ENCODE peak calls at places on chromosome 20, in seven cellular contexts. M is MG63; I is CD8-positive, alpha-beta T cell; R is uterus; K is pancreas; G is left ventricle myocardium inferior; L is aorta. P is an unnamed sample. For H3K36me3, the result is how much of the 10 kb centered on the place peaks cover.

GRCh38 chr20:12030470-12030869 is 112.8 kb downstream of the BTBD3 start:
- DNase-seq in M (no peak), I (no peak), R (no peak), K (no peak), G (no peak), L (no peak), P (no peak)

GRCh38 chr20:10761786-10762185 is 88.0 kb upstream of the JAG1 start:
- DNase-seq in M (no peak), I (no peak), R (no peak), K (peak), G (no peak), L (no peak), P (no peak)

GRCh38 chr20:56925696-56926101 is 296.6 kb downstream of the TFAP2C start:
- DNase-seq in M (no peak), I (no peak), R (no peak), K (no peak), G (no peak), L (no peak), P (no peak)

GRCh38 chr20:3330046-3330741 is 77.3 kb downstream of the DNAAF9 start:
- DNase-seq in M (no peak), I (no peak), R (no peak), K (no peak), G (no peak), L (no peak), P (peak)

GRCh38 chr20:23162887-23163286 is 76.8 kb upstream of the CD93 start:
- DNase-seq in M (no peak), I (no peak), R (no peak), K (no peak), G (no peak), L (no peak), P (no peak)

GRCh38 chr20:22699396-22699795 is 115.0 kb upstream of the FOXA2 start:
- DNase-seq in M (no peak), I (no peak), R (no peak), K (no peak), G (no peak), L (no peak), P (no peak)

GRCh38 chr20:4664691-4665360 is 56.9 kb upstream of the PRND start:
- DNase-seq in M (no peak), I (no peak), R (no peak), K (no peak), G (no peak), L (no peak), P (no peak)

GRCh38 chr20:478949-479429 is 16.7 kb upstream of the TBC1D20 start:
- DNase-seq in M (no peak), I (no peak), R (no peak), K (no peak), G (no peak), L (no peak), P (no peak)

GRCh38 chr20:35166242-35166830 is 5.5 kb upstream of the PROCR start:
- DNase-seq in M (no peak), I (no peak), R (no peak), K (no peak), G (peak), L (no peak), P (no peak)

GRCh38 chr20:23065438-23066201 is 16.1 kb upstream of the THBD start:
- DNase-seq in M (no peak), I (no peak), R (no peak), K (no peak), G (no peak), L (no peak), P (no peak)

GRCh38 chr20:24950128-24950835 is 1.2 kb downstream of the CST7 start:
- DNase-seq in M (no peak), I (no peak), R (peak), K (no peak), G (no peak), L (no peak), P (no peak)

GRCh38 chr20:58513580-58514285 is 1.5 kb downstream of the APCDD1L start:
- DNase-seq in M (no peak), I (no peak), R (no peak), K (no peak), G (no peak), L (no peak), P (no peak)

GRCh38 chr20:55439057-55439456 is 566.3 kb downstream of the CBLN4 start:
- DNase-seq in M (no peak), I (no peak), R (no peak), K (no peak), G (no peak), L (no peak), P (no peak)

GRCh38 chr20:18639501-18639979 is 51.7 kb downstream of the DTD1 start:
- DNase-seq in M (no peak), I (no peak), R (no peak), K (no peak), G (no peak), L (no peak), P (no peak)

GRCh38 chr20:1189827-1190226 is 5.0 kb upstream of the TMEM74B start:
- DNase-seq in M (no peak), I (no peak), R (no peak), K (no peak), G (no peak), L (no peak), P (no peak)

GRCh38 chr20:19867074-19867473 is 109.0 kb downstream of the RIN2 start:
- DNase-seq in M (no peak), I (no peak), R (no peak), K (no peak), G (no peak), L (no peak), P (no peak)

GRCh38 chr20:21396921-21397340 is 395 bp downstream of the NKX2-4 start:
- DNase-seq in M (peak), I (no peak), R (no peak), K (peak), G (no peak), L (no peak), P (no peak)
- H3K4me3 ChIP-seq in M (no peak), I (no peak), R (no peak), K (no peak), G (peak), L (no peak), P (no peak)

GRCh38 chr20:50558483-50558925 is 48.3 kb downstream of the PTPN1 start:
- DNase-seq in M (no peak), I (no peak), R (no peak), K (no peak), G (no peak), L (no peak), P (peak)

GRCh38 chr20:50560867-50561266 is 50.7 kb downstream of the PTPN1 start:
- DNase-seq in M (no peak), I (no peak), R (no peak), K (no peak), G (no peak), L (no peak), P (no peak)

GRCh38 chr20:50559856-50560623 is 49.9 kb downstream of the PTPN1 start:
- DNase-seq in M (no peak), I (no peak), R (no peak), K (no peak), G (no peak), L (no peak), P (no peak)

GRCh38 chr20:50557549-50558134 is 47.5 kb downstream of the PTPN1 start:
- DNase-seq in M (no peak), I (no peak), R (no peak), K (no peak), G (no peak), L (no peak), P (no peak)

DNA sequence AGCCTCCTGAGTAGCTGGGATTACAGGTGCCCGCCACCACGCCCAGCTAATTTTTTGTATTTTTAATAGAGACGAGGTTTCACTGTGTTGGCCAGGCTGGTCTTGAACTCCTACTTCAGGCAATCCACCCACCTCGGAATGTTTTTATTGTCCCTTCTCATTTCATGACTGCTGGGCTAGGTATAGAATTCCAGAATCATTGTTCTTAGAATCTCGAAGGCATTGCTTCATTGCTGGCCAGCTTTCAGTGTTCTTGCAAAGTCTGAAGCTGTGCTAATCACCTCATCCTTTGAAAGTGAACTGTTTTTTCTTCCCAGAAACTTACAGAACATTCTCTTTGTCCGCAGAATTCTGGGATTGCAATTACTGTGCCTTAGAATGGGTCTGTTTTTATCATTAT is 49.0 kb downstream of the PTPN1 start:
- DNase-seq in M (no peak), I (no peak), R (no peak), K (no peak), G (no peak), L (no peak), P (no peak)
- H3K36me3 ChIP-seq in M (under half), I (under half), R (under half), K (under half), G (under half), L (under half), P (under half)

DNA sequence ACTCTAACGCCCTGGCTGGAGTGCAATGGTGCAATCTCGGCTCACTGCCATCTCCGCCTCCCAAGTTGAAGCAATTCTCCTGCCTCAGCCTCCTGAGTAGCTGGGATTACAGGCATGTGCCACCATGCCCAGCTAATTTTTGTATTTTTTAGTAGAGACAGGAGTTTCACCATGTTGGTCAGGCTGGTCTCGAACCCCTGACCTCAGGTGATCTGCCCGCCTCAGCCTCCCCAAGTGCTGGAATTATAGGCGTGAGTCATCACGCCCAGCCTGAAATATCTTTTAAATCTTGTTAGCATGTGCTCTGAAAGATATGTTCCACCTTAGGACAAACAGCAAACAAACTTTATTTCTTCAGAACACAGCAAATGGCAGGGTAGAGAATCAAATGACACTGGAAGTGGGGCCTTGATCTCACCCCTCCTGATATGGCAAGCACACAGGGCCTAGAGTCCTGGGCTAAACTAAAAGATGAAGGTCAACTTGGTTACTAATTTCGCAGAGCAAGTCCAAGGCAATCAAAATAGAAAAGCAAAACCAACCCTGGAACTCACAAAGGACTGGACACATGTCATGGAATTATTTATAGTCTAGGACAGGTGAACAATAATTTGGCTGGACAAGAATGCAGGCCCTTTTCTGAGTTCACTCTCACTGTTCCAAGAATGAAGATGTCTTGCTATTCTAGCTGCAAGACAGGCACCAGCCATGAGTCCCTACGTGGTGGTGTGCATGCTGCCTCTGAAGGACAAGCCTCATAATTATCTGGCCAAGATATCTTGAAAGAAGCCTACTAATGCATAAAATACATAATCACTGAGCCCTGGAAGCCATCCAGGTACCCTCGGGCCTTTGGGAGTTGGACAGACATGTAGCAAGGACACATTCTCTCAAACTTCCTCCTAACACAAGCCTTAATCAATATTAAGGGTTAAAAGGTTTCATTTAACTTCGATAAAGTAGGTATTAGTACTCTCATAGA is 35.6 kb downstream of the B4GALT5 start:
- DNase-seq in M (no peak), I (no peak), R (no peak), K (no peak), G (no peak), L (no peak), P (no peak)
- H3K4me3 ChIP-seq in M (no peak), I (no peak), R (no peak), K (no peak), G (no peak), L (no peak), P (no peak)

GRCh38 chr20:62269378-62269777 is 31.1 kb downstream of the OSBPL2 start:
- DNase-seq in M (no peak), I (no peak), R (no peak), K (no peak), G (no peak), L (no peak), P (no peak)

GRCh38 chr20:62274332-62275262 is 28.2 kb upstream of the ADRM1 start:
- DNase-seq in M (no peak), I (no peak), R (no peak), K (peak), G (no peak), L (no peak), P (no peak)

GRCh38 chr20:62269871-62270270 is 31.6 kb downstream of the OSBPL2 start:
- DNase-seq in M (no peak), I (no peak), R (no peak), K (no peak), G (no peak), L (no peak), P (no peak)

GRCh38 chr20:62273421-62273820 is 29.4 kb upstream of the ADRM1 start:
- DNase-seq in M (no peak), I (no peak), R (no peak), K (peak), G (no peak), L (no peak), P (no peak)

DNA sequence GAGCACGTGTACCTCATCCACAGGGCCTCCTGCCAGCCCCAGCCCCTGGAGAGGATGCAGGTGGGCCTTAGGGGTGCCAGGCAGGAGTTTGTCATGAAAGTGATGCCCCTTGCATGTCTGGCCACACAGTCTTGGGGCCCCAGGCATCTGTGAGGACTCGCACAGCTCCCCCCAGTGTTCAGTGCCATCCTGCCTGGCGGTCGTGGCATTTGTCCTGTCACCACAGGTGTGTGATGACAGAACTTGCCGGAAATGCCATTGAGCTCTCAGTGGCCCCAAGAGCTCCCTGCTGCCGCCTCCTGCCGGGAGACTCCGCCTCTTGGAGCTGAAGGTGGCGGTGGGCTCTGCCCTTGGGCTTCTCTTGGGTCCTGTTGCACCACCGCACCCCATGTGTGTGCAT is 30.6 kb upstream of the ADRM1 start:
- DNase-seq in M (no peak), I (no peak), R (no peak), K (no peak), G (no peak), L (no peak), P (no peak)
- H3K36me3 ChIP-seq in M (under half), I (under half), R (under half), K (under half), G (half or more), L (under half), P (under half)

DNA sequence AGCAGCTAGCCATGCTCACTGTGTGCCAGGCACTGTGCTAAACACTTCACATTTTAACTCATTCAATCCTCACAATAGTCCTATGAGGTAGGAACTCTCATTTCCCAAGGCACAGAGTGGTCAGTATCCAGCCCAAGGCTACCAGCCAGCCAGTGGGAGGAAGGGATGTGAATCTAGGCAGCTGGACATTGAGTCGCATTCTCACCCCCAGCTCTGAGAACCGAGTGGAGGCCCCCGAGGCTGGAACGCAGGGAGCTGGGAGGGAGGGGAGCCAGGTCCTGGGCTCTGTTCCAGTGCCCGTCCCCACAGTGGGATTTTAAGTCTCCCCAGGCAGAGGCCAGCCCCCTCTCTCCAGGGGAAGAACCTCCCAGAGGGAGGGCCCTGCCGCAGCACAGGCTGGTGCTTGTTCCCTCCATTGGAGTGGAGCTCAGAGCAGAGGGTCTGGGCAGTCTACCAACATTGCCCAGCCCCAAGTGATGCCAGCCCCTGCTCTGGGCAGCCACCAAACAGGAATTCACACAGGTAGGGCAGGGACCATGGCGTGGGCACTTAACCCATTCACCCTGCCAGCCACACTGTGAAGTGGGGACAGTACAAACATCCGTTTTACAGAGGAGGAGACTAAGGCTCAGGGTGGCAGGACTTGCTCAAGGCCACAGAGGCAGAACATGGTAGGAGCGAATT is 131.3 kb downstream of the CEBPB start:
- DNase-seq in M (peak), I (no peak), R (peak), K (no peak), G (no peak), L (peak), P (no peak)
- H3K4me3 ChIP-seq in M (peak), I (no peak), R (no peak), K (no peak), G (no peak), L (no peak), P (no peak)

DNA sequence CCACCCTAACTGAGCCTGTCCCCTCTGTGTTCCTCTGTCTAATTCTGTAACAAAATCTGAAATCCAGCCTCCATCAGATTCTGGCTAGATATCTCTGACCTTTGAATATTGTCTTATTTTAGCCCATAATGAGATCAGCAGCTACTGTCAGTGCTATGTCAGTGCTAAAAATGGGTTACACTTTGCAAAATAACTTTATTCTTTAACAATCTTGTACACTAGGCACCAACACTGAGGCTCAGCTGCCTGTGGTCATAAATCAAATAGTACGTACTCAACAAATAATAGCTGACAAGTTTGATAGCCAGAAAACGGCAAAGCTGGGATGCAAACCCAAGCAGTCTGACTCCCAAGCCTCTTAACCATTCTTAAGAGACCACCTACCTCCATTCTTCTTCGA is 22.1 kb downstream of the TTPAL start:
- DNase-seq in M (no peak), I (no peak), R (no peak), K (no peak), G (no peak), L (no peak), P (no peak)
- H3K36me3 ChIP-seq in M (half or more), I (half or more), R (under half), K (under half), G (half or more), L (under half), P (under half)

GRCh38 chr20:63701051-63701328 is 4.5 kb downstream of the TNFRSF6B start:
- DNase-seq in M (no peak), I (no peak), R (no peak), K (no peak), G (no peak), L (no peak), P (no peak)

GRCh38 chr20:63700199-63701050 is 4.0 kb downstream of the TNFRSF6B start:
- DNase-seq in M (no peak), I (no peak), R (peak), K (no peak), G (no peak), L (peak), P (no peak)

GRCh38 chr20:63698739-63699465 is 2.5 kb downstream of the TNFRSF6B start:
- DNase-seq in M (peak), I (no peak), R (peak), K (peak), G (no peak), L (peak), P (peak)

GRCh38 chr20:63697868-63698545 is 1.6 kb downstream of the TNFRSF6B start:
- DNase-seq in M (no peak), I (no peak), R (no peak), K (no peak), G (no peak), L (peak), P (no peak)

GRCh38 chr20:63699466-63700198 is 3.2 kb downstream of the TNFRSF6B start:
- DNase-seq in M (no peak), I (no peak), R (peak), K (no peak), G (no peak), L (peak), P (no peak)
- H3K4me3 ChIP-seq in M (no peak), I (no peak), R (no peak), K (no peak), G (peak), L (no peak), P (no peak)

GRCh38 chr20:41098703-41099250 is 38.6 kb upstream of the PLCG1 start:
- DNase-seq in M (no peak), I (no peak), R (no peak), K (no peak), G (no peak), L (no peak), P (peak)
- H3K36me3 ChIP-seq in M (half or more), I (half or more), R (under half), K (under half), G (half or more), L (under half), P (under half)